ENCODE peak calls at places on chromosomes 3 and 15, in ten cellular contexts. T is Right ventricle myocardium superior; I is LoVo; Q is choroid plexus epithelial cell; Z is activated CD4-positive, CD25-positive, alpha-beta regulatory T cell treated with anti-CD3 and anti-CD28 coated beads, Interleukin-2, amount 50 U/mL, for 72 hours; K is lung microvascular endothelial cell; E is NCI-H446; F is upper lobe of right lung; J is GM06990; G is pancreas. C is an unnamed sample.

GRCh38 chr3:143895805-143896204 is 47.5 kb upstream of the SLC9A9 start:
- DNase-seq in T (no peak), I (peak; percentile 19), Q (peak; percentile 50), Z (no peak), K (no peak), E (peak; percentile 54), F (no peak), J (peak; percentile 11), G (no peak), C (no peak)

GRCh38 chr3:169744332-169745054 is 20.4 kb downstream of the TERC start:
- DNase-seq in T (no peak), I (no peak), Q (peak; percentile 58), Z (no peak), K (peak; percentile 33), E (no peak), F (no peak), J (no peak), G (no peak), C (no peak)

GRCh38 chr15:78808550-78808949 is 2.7 kb downstream of the ADAMTS7 start:
- DNase-seq in T (peak; percentile 52), I (peak; percentile 41), Q (peak; percentile 68), Z (no peak), K (peak; percentile 76), E (peak; percentile 17), F (no peak), J (no peak), G (no peak), C (no peak)

GRCh38 chr15:82648257-82649103 is 1.3 kb upstream of the CPEB1 start:
- DNase-seq in T (no peak), I (no peak), Q (no peak), Z (no peak), K (no peak), E (no peak), F (no peak), J (no peak), G (no peak), C (no peak)

GRCh38 chr3:194481525-194482195 is 5.1 kb downstream of the ATP13A3 start:
- DNase-seq in T (no peak), I (no peak), Q (no peak), Z (no peak), K (no peak), E (no peak), F (no peak), J (no peak), G (no peak), C (no peak)

GRCh38 chr3:113714702-113715101 is 18.3 kb upstream of the USF3 start:
- DNase-seq in T (no peak), I (no peak), Q (no peak), Z (no peak), K (no peak), E (no peak), F (no peak), J (no peak), G (no peak), C (no peak)

GRCh38 chr15:64398575-64398974 is 10.9 kb downstream of the TRIP4 start:
- DNase-seq in T (no peak), I (no peak), Q (no peak), Z (no peak), K (no peak), E (no peak), F (no peak), J (no peak), G (no peak), C (no peak)

GRCh38 chr3:127970966-127971592 is 56.0 kb downstream of the KBTBD12 start:
- DNase-seq in T (no peak), I (peak; percentile 73), Q (peak; percentile 75), Z (no peak), K (peak; percentile 61), E (peak; percentile 71), F (no peak), J (no peak), G (no peak), C (no peak)

GRCh38 chr15:40854161-40854560 is 10.3 kb downstream of the SPINT1 start:
- DNase-seq in T (no peak), I (no peak), Q (no peak), Z (no peak), K (no peak), E (no peak), F (no peak), J (no peak), G (peak; percentile 45), C (no peak)

GRCh38 chr3:129009266-129009665 is 8.2 kb downstream of the EFCC1 start:
- DNase-seq in T (no peak), I (no peak), Q (no peak), Z (no peak), K (no peak), E (no peak), F (no peak), J (no peak), G (no peak), C (no peak)

GRCh38 chr3:17985658-17986392 is 243.4 kb upstream of the TBC1D5 start:
- DNase-seq in T (no peak), I (no peak), Q (no peak), Z (no peak), K (no peak), E (no peak), F (no peak), J (no peak), G (no peak), C (no peak)

GRCh38 chr3:99108508-99108907 is 207.0 kb upstream of the DCBLD2 start:
- DNase-seq in T (no peak), I (no peak), Q (peak; percentile 98), Z (no peak), K (peak; percentile 99), E (no peak), F (no peak), J (no peak), G (no peak), C (no peak)

GRCh38 chr3:152499796-152500385 is 231.2 kb downstream of the MBNL1 start:
- DNase-seq in T (no peak), I (no peak), Q (no peak), Z (no peak), K (peak; percentile 70), E (no peak), F (no peak), J (no peak), G (no peak), C (no peak)

GRCh38 chr3:7546219-7546618 is 685.3 kb downstream of the GRM7 start:
- DNase-seq in T (no peak), I (peak; percentile 27), Q (peak; percentile 80), Z (no peak), K (peak; percentile 84), E (no peak), F (no peak), J (no peak), G (no peak), C (no peak)

GRCh38 chr3:38454179-38454883 is 641 bp downstream of the ACVR2B start:
- DNase-seq in T (peak; percentile 54), I (peak; percentile 46), Q (peak; percentile 25), Z (peak; percentile 49), K (peak; percentile 34), E (no peak), F (peak; percentile 81), J (peak; percentile 50), G (peak; percentile 78), C (no peak)

GRCh38 chr3:30513374-30514152 is 92.8 kb upstream of the TGFBR2 start:
- DNase-seq in T (no peak), I (no peak), Q (no peak), Z (no peak), K (peak; percentile 45), E (no peak), F (no peak), J (no peak), G (no peak), C (no peak)

GRCh38 chr15:87293016-87293415 is 963.5 kb downstream of the NTRK3 start:
- DNase-seq in T (no peak), I (no peak), Q (no peak), Z (no peak), K (no peak), E (no peak), F (no peak), J (no peak), G (no peak), C (no peak)

GRCh38 chr3:138456961-138457862 is 22.8 kb downstream of the ESYT3 start:
- DNase-seq in T (no peak), I (no peak), Q (no peak), Z (no peak), K (no peak), E (no peak), F (peak; percentile 40), J (no peak), G (no peak), C (no peak)

GRCh38 chr15:67241132-67241855 is 13.2 kb downstream of the AAGAB start:
- DNase-seq in T (no peak), I (no peak), Q (no peak), Z (no peak), K (no peak), E (no peak), F (no peak), J (peak; percentile 69), G (no peak), C (no peak)

GRCh38 chr3:63456901-63457300 is 178.8 kb downstream of the SYNPR start:
- DNase-seq in T (no peak), I (no peak), Q (no peak), Z (no peak), K (no peak), E (no peak), F (no peak), J (no peak), G (no peak), C (no peak)

GRCh38 chr3:180180795-180181194 is 144.1 kb upstream of the PEX5L start:
- DNase-seq in T (no peak), I (no peak), Q (peak; percentile 1), Z (no peak), K (no peak), E (no peak), F (no peak), J (no peak), G (no peak), C (no peak)

GRCh38 chr3:139561959-139562676 is 22.6 kb upstream of the RBP1 start:
- DNase-seq in T (no peak), I (peak; percentile 26), Q (peak; percentile 72), Z (no peak), K (peak; percentile 15), E (peak; percentile 28), F (no peak), J (no peak), G (no peak), C (no peak)

GRCh38 chr3:32510075-32510724 is 7.5 kb upstream of the CMTM6 start:
- DNase-seq in T (peak; percentile 51), I (peak; percentile 49), Q (peak; percentile 84), Z (no peak), K (peak; percentile 75), E (peak; percentile 28), F (no peak), J (no peak), G (no peak), C (peak; percentile 69)

GRCh38 chr15:90930861-90931629 is 1.3 kb downstream of the HDDC3 start:
- DNase-seq in T (no peak), I (no peak), Q (no peak), Z (no peak), K (peak; percentile 73), E (no peak), F (no peak), J (peak; percentile 41), G (no peak), C (no peak)

GRCh38 chr3:12336099-12336498 is 47.2 kb downstream of the PPARG start:
- DNase-seq in T (no peak), I (no peak), Q (peak; percentile 87), Z (no peak), K (no peak), E (no peak), F (no peak), J (no peak), G (no peak), C (no peak)